ENCODE peak calls at places on chromosomes 5 and 9, in nine cellular contexts. Z is left ventricle myocardium inferior, T is ovary, J is GM13976, A is progenitor cell of endocrine pancreas, B is HCT116, V is endothelial cell, W is neural progenitor cell, X is fibroblast of mammary gland. N is an unnamed sample.

GRCh38 chr5:158953929-158954534 is 145.7 kb downstream of the EBF1 start:
- DNase-seq in B (no peak), X (no peak), W (no peak), A (no peak), V (no peak), T (no peak), Z (no peak), J (peak), N (peak)

GRCh38 chr5:98341711-98342042 is 431.8 kb upstream of the RGMB start:
- DNase-seq in V (no peak), B (no peak), Z (no peak), W (no peak), T (no peak), J (no peak), A (no peak), X (peak), N (no peak)

GRCh38 chr5:151106073-151106472 is 25.2 kb upstream of the TNIP1 start:
- DNase-seq in A (no peak), X (no peak), V (no peak), T (no peak), W (no peak), Z (no peak), J (no peak), B (no peak), N (no peak)

GRCh38 chr5:133533541-133533940 is 78.8 kb downstream of the FSTL4 start:
- DNase-seq in W (no peak), X (no peak), B (no peak), J (no peak), V (no peak), Z (no peak), T (no peak), A (no peak), N (no peak)

GRCh38 chr9:130069048-130069447 is 15.3 kb downstream of the GPR107 start:
- DNase-seq in B (no peak), X (no peak), J (no peak), T (no peak), W (no peak), Z (no peak), A (no peak), V (no peak), N (no peak)

GRCh38 chr9:86946712-86947145 is 577 bp downstream of the GAS1 start:
- DNase-seq in X (peak), T (peak), Z (peak), W (no peak), A (no peak), B (no peak), V (no peak), J (peak), N (peak)

GRCh38 chr9:38671372-38671731 is 48.6 kb downstream of the FAM240B start:
- DNase-seq in T (no peak), J (no peak), X (no peak), A (no peak), V (no peak), B (no peak), W (no peak), Z (no peak), N (no peak)

GRCh38 chr5:157714480-157714879 is 16.7 kb upstream of the THG1L start:
- DNase-seq in Z (no peak), B (no peak), X (peak), A (no peak), V (no peak), T (no peak), J (no peak), W (no peak), N (no peak)

GRCh38 chr9:23611874-23612273 is 214.2 kb downstream of the ELAVL2 start:
- DNase-seq in W (no peak), X (peak), J (no peak), V (no peak), B (no peak), A (no peak), T (no peak), Z (no peak), N (no peak)

GRCh38 chr9:98117984-98118639 is 910 bp downstream of the TRIM14 start:
- DNase-seq in W (peak), A (no peak), V (no peak), B (peak), T (no peak), J (peak), X (peak), Z (no peak), N (peak)

GRCh38 chr5:12016149-12016740 is 112.0 kb upstream of the CTNND2 start:
- DNase-seq in W (peak), V (no peak), X (no peak), J (no peak), A (no peak), Z (no peak), B (no peak), T (no peak), N (no peak)

GRCh38 chr5:34475249-34475966 is 180.7 kb upstream of the RAI14 start:
- DNase-seq in Z (no peak), A (no peak), W (no peak), X (no peak), B (no peak), T (no peak), J (no peak), V (no peak), N (no peak)

GRCh38 chr9:120733190-120733589 is 18.9 kb upstream of the MEGF9 start:
- DNase-seq in X (peak), A (no peak), J (no peak), W (no peak), V (no peak), T (no peak), Z (peak), B (no peak), N (no peak)

GRCh38 chr5:62326702-62327101 is 20.7 kb downstream of the KIF2A start:
- DNase-seq in Z (no peak), V (no peak), B (no peak), X (no peak), W (no peak), T (no peak), J (no peak), A (no peak), N (no peak)

GRCh38 chr5:168089201-168089887 is 202.1 kb upstream of the WWC1 start:
- DNase-seq in X (no peak), W (no peak), Z (no peak), B (no peak), J (no peak), V (no peak), T (no peak), A (no peak), N (no peak)

GRCh38 chr5:168088415-168089165 is 202.9 kb upstream of the WWC1 start:
- DNase-seq in X (no peak), Z (no peak), A (no peak), W (no peak), V (no peak), T (no peak), B (no peak), J (no peak), N (no peak)

GRCh38 chr5:168085321-168086040 is 206.0 kb upstream of the WWC1 start:
- DNase-seq in B (no peak), J (no peak), V (no peak), X (no peak), A (no peak), W (no peak), Z (no peak), T (no peak), N (no peak)

GRCh38 chr5:168086736-168087135 is 204.7 kb upstream of the WWC1 start:
- DNase-seq in W (no peak), V (no peak), J (no peak), Z (no peak), X (no peak), B (no peak), T (no peak), A (no peak), N (no peak)

GRCh38 chr5:168086104-168086610 is 205.3 kb upstream of the WWC1 start:
- DNase-seq in V (no peak), Z (no peak), X (no peak), W (no peak), T (no peak), A (no peak), B (no peak), J (no peak), N (no peak)
- TF ChIP-seq CTCF in V (no peak), Z (no peak), X (no peak), W (no peak), T (no peak), A (peak), B (no peak), J (no peak), N (no peak)

GRCh38 chr9:124479371-124479770 is 27.8 kb downstream of the NR5A1 start:
- DNase-seq in J (no peak), V (no peak), Z (no peak), X (no peak), A (no peak), T (no peak), B (no peak), W (no peak), N (no peak)

GRCh38 chr9:124481115-124481514 is 26.1 kb downstream of the NR5A1 start:
- DNase-seq in W (no peak), X (no peak), Z (no peak), J (no peak), T (no peak), A (no peak), V (no peak), B (no peak), N (no peak)

GRCh38 chr9:124482431-124483031 is 24.7 kb downstream of the NR5A1 start:
- DNase-seq in A (no peak), W (peak), B (no peak), X (no peak), T (no peak), Z (no peak), J (no peak), V (no peak), N (no peak)

GRCh38 chr9:124479947-124480620 is 27.1 kb downstream of the NR5A1 start:
- DNase-seq in B (no peak), W (no peak), V (no peak), X (no peak), T (no peak), J (no peak), A (no peak), Z (no peak), N (no peak)

GRCh38 chr9:124480621-124480981 is 26.6 kb downstream of the NR5A1 start:
- DNase-seq in A (no peak), T (no peak), J (peak), B (peak), X (peak), Z (no peak), V (peak), W (peak), N (peak)
- TF ChIP-seq CTCF in A (peak), T (no peak), J (peak), B (peak), X (peak), Z (peak), V (no peak), W (peak), N (peak)

GRCh38 chr9:116115731-116116353 is 37.7 kb upstream of the PAPPA start:
- DNase-seq in W (no peak), X (peak), A (no peak), B (no peak), V (no peak), T (no peak), J (no peak), Z (no peak), N (no peak)
- TF ChIP-seq CTCF in W (no peak), X (no peak), A (no peak), B (no peak), V (no peak), T (no peak), J (no peak), Z (no peak), N (no peak)

GRCh38 chr9:76886318-76886717 is 19.6 kb downstream of the PRUNE2 start:
- DNase-seq in T (no peak), B (no peak), X (no peak), Z (no peak), V (no peak), J (no peak), A (no peak), W (no peak), N (no peak)

GRCh38 chr9:76883341-76883740 is 22.6 kb downstream of the PRUNE2 start:
- DNase-seq in T (no peak), X (no peak), W (no peak), A (no peak), B (no peak), V (no peak), Z (no peak), J (no peak), N (no peak)

GRCh38 chr9:76884823-76885222 is 21.1 kb downstream of the PRUNE2 start:
- DNase-seq in J (no peak), W (no peak), Z (no peak), T (no peak), B (no peak), X (no peak), V (no peak), A (no peak), N (no peak)

GRCh38 chr9:76887951-76888350 is 18.0 kb downstream of the PRUNE2 start:
- DNase-seq in A (no peak), W (no peak), B (no peak), X (no peak), V (no peak), Z (no peak), J (no peak), T (no peak), N (no peak)

GRCh38 chr9:76887003-76887821 is 18.7 kb downstream of the PRUNE2 start:
- DNase-seq in T (no peak), V (no peak), Z (no peak), J (peak), A (no peak), X (no peak), B (no peak), W (no peak), N (no peak)
- TF ChIP-seq CTCF in T (no peak), V (no peak), Z (no peak), J (no peak), A (no peak), X (peak), B (no peak), W (no peak), N (no peak)

GRCh38 chr9:115939065-115939765 is 214.4 kb upstream of the PAPPA start:
- DNase-seq in V (no peak), J (no peak), W (no peak), X (peak), Z (no peak), B (no peak), T (no peak), A (no peak), N (no peak)
- TF ChIP-seq CTCF in V (no peak), J (no peak), W (no peak), X (no peak), Z (no peak), B (no peak), T (no peak), A (no peak), N (no peak)

DNA sequence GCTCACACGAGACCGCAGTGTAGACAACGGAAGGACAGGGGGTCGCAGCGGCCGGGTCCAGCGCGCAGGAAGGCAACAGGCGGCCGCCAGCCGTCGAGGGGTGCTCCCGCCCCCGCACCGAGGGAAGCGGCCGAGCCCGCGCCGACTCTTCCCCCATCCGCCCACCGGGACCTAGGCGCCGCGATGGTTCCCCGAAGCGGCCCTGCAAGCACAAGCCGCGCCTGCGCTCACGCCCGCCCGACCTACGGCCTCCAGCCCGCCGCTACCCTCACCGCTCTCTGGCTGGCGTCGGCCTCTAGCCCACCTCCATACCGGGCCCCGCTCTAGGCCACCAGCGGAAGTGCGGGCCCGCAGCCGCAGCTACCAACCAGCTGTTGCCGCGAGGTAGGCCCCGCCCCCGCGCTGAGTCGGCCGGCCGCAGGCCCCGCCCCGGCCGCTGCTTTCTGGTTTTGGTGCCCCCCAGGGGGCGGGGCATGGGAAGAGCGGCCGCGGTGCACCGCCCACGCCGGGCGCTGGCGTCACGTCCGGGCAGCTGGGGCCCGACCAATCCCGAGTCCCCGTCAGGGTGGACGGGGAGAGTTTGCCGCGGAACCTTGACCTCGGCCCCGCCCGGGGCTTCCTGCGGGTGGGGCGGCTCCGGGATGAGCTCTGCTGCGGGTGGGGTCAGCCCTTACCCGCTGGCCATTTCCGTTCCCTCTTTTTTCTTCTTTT is at the start of gene SETX:
- DNase-seq in A (peak), T (peak), W (peak), V (peak), Z (peak), B (peak), X (peak), J (peak), N (peak)
- TF ChIP-seq CTCF in A (no peak), T (no peak), W (no peak), V (no peak), Z (peak), B (no peak), X (no peak), J (no peak), N (no peak)

GRCh38 chr9:94868462-94868861 is 142.0 kb downstream of the AOPEP start:
- DNase-seq in A (no peak), W (no peak), T (no peak), J (no peak), Z (no peak), B (no peak), X (no peak), V (no peak), N (no peak)
- TF ChIP-seq CTCF in A (no peak), W (no peak), T (no peak), J (no peak), Z (no peak), B (no peak), X (no peak), V (no peak), N (no peak)

GRCh38 chr9:16290169-16290568 is 580.3 kb downstream of the BNC2 start:
- DNase-seq in A (no peak), W (no peak), T (no peak), X (no peak), Z (no peak), V (no peak), B (no peak), J (no peak), N (no peak)
- TF ChIP-seq CTCF in A (no peak), W (no peak), T (no peak), X (no peak), Z (no peak), V (no peak), B (no peak), J (no peak), N (no peak)

GRCh38 chr5:126368239-126368812 is 54.9 kb upstream of the GRAMD2B start:
- DNase-seq in A (no peak), W (peak), X (no peak), V (no peak), Z (no peak), J (no peak), T (no peak), B (no peak), N (no peak)

GRCh38 chr5:126369083-126369482 is 54.1 kb upstream of the GRAMD2B start:
- DNase-seq in V (no peak), Z (no peak), J (no peak), A (no peak), W (no peak), T (no peak), X (no peak), B (no peak), N (no peak)

GRCh38 chr5:126373621-126374416 is 49.4 kb upstream of the GRAMD2B start:
- DNase-seq in T (no peak), V (no peak), Z (no peak), W (no peak), B (no peak), A (no peak), J (no peak), X (no peak), N (no peak)

GRCh38 chr5:126369995-126370731 is 53.0 kb upstream of the GRAMD2B start:
- DNase-seq in T (no peak), Z (no peak), X (no peak), B (no peak), J (no peak), A (no peak), V (no peak), W (no peak), N (no peak)

GRCh38 chr5:126370796-126371718 is 52.2 kb upstream of the GRAMD2B start:
- DNase-seq in B (no peak), J (no peak), Z (no peak), X (peak), V (no peak), A (no peak), W (no peak), T (no peak), N (no peak)
- TF ChIP-seq CTCF in B (no peak), J (no peak), Z (no peak), X (no peak), V (no peak), A (peak), W (peak), T (no peak), N (no peak)